ENCODE peak calls at places on chromosomes 5 and 9, in eight cellular contexts. P is breast epithelium, O is esophagus muscularis mucosa, L is heart left ventricle, H is HCT116, Y is lower leg skin, V is tibial nerve, R is GM12891. M is an unnamed sample.

GRCh38 chr9:13707635-13708410 is 428.3 kb upstream of the MPDZ start:
- DNase-seq in P (no peak), R (no peak), V (no peak), H (no peak), Y (no peak), O (no peak), L (no peak), M (no peak)

GRCh38 chr5:138463335-138464017 is 1.8 kb upstream of the EGR1 start:
- DNase-seq in H (no peak), R (no peak), O (no peak), L (no peak), P (peak), V (peak), Y (no peak), M (no peak)

GRCh38 chr9:135229701-135230385 is 142.4 kb downstream of the OLFM1 start:
- DNase-seq in O (no peak), H (no peak), P (no peak), Y (no peak), R (no peak), L (peak), V (no peak), M (no peak)

GRCh38 chr5:179806250-179807045 is at the start of gene MGAT4B:
- DNase-seq in V (peak), Y (no peak), R (peak), L (peak), H (no peak), O (no peak), P (peak), M (peak)

GRCh38 chr9:82606761-82607382 is 456.1 kb downstream of the RASEF start:
- DNase-seq in Y (no peak), V (peak), O (no peak), L (no peak), R (no peak), H (peak), P (no peak), M (no peak)

GRCh38 chr5:139226131-139226530 is 28.0 kb upstream of the SIL1 start:
- DNase-seq in P (no peak), V (no peak), L (no peak), Y (no peak), O (no peak), R (no peak), H (no peak), M (no peak)

GRCh38 chr9:18149457-18150011 is 324.4 kb upstream of the ADAMTSL1 start:
- DNase-seq in O (no peak), R (no peak), L (no peak), Y (no peak), V (no peak), H (no peak), P (no peak), M (no peak)

GRCh38 chr5:115543365-115543700 is 1.2 kb downstream of the FEM1C start:
- DNase-seq in V (no peak), H (no peak), L (no peak), P (no peak), O (no peak), R (no peak), Y (no peak), M (no peak)

GRCh38 chr9:100240512-100240911 is 112.2 kb downstream of the TEX10 start:
- DNase-seq in H (no peak), P (no peak), Y (no peak), V (no peak), R (no peak), L (no peak), O (no peak), M (no peak)

GRCh38 chr5:136364307-136364706 is 1.0 kb downstream of the TRPC7 start:
- DNase-seq in P (no peak), V (no peak), Y (no peak), H (no peak), R (no peak), L (no peak), O (no peak), M (no peak)

GRCh38 chr5:36202521-36202961 is 39.2 kb downstream of the NADK2 start:
- DNase-seq in V (no peak), L (no peak), O (no peak), R (no peak), H (no peak), P (no peak), Y (no peak), M (no peak)

GRCh38 chr5:1783214-1783551 is 16.5 kb downstream of the MRPL36 start:
- DNase-seq in O (no peak), V (no peak), H (no peak), R (peak), Y (no peak), L (peak), P (no peak), M (peak)

GRCh38 chr9:23638837-23639426 is 187.1 kb downstream of the ELAVL2 start:
- DNase-seq in Y (no peak), V (no peak), O (no peak), L (no peak), P (no peak), R (no peak), H (no peak), M (no peak)

GRCh38 chr5:147892696-147893296 is 13.5 kb downstream of the C5orf46 start:
- DNase-seq in P (peak), H (peak), O (no peak), V (no peak), L (no peak), R (no peak), Y (no peak), M (no peak)

GRCh38 chr5:133943475-133943817 is 25.0 kb downstream of the C5orf15 start:
- DNase-seq in Y (no peak), V (no peak), H (no peak), R (no peak), L (no peak), O (no peak), P (no peak), M (no peak)

GRCh38 chr5:157903117-157903450 is 44.1 kb upstream of the CLINT1 start:
- DNase-seq in V (no peak), O (no peak), R (no peak), H (no peak), L (no peak), P (no peak), Y (no peak), M (no peak)

GRCh38 chr9:18442629-18443491 is 31.1 kb upstream of the ADAMTSL1 start:
- DNase-seq in P (peak), O (no peak), V (peak), Y (peak), L (peak), R (peak), H (peak), M (peak)

GRCh38 chr5:159909126-159909525 is 7.2 kb upstream of the ADRA1B start:
- DNase-seq in O (no peak), R (no peak), Y (no peak), L (no peak), P (no peak), V (no peak), H (no peak), M (no peak)

GRCh38 chr5:113047234-113047633 is 70.6 kb downstream of the DCP2 start:
- DNase-seq in Y (peak), O (no peak), V (no peak), R (no peak), L (no peak), P (no peak), H (peak), M (no peak)

DNA sequence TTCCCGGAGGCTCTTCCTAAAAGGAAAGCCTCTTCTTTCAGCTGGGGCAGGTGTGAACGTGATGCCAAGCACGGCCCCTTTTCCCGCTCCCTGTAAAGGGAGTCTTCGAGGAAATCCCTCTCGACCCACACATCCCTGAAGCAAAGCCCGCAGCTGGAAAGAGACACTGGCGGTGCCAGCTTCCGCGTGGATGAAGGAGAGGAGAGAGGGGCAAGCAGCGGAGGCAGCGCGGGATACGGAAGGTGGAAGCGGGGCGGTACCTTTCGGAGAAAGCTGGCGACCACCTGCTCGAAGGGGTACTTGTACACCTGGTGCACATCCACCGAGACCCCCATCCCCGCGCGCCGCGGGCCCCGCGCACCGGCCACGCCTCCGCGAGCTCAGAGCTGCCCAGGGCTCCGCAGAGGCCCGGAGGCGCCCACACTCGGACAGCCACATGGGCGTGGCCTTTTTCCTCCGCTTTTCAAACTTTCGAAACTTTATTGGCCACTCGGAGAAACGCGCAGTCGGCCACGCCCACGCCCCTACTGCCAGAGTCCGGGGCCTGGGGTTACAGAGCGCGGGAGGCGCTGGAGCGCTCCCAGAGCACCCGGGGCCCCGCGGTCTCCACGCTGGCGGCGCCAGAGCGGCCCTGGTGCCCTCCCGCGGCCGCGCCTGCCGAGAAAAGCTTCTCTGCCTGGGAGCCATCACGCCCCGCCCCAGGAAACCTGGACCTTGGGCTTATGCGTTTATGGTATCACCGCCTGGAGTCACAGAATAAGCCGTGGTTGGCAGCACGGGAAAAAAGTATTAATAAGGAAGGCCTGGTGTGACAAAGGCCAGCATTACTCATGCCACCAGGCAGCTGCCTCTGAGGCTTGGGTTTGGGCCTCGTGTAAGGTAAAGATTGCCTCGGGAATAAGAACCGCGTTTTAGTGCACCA is at the start of gene PRELID2:
- DNase-seq in L (peak), H (peak), Y (peak), R (peak), P (peak), O (peak), V (peak), M (peak)
- TF ChIP-seq POLR2A in L (no peak), H (peak), Y (no peak), R (no peak), P (no peak), O (no peak), V (peak), M (no peak)

GRCh38 chr5:111092062-111092853 is at the start of gene WDR36:
- DNase-seq in Y (peak), L (peak), R (peak), H (peak), V (peak), O (peak), P (peak), M (peak)
- TF ChIP-seq POLR2A in Y (no peak), L (no peak), R (peak), H (peak), V (peak), O (no peak), P (no peak), M (peak)

DNA sequence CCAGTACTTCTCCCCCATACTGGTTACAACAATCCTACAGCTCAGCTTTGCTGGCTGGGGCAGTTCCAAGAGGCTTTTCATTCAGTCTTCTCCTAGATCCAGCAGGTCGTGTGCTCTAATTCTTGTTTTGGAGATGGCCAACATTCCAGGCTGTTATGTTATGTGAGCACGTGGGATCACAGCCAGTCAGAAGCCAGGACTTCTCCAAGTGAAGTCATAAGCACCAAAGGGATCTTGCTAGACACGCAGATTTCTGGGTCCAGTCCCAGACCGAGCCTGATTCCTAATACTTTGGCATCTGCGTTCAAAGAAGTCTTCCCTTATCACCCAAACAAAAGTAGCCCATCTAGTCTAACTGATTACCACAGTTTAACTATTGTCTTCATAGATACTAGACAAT is 1.4 kb upstream of the LARP1 start:
- DNase-seq in Y (peak), O (no peak), V (peak), R (no peak), L (no peak), H (no peak), P (peak), M (no peak)
- TF ChIP-seq POLR2A in Y (no peak), O (peak), V (peak), R (no peak), L (no peak), H (no peak), P (no peak), M (no peak)

DNA sequence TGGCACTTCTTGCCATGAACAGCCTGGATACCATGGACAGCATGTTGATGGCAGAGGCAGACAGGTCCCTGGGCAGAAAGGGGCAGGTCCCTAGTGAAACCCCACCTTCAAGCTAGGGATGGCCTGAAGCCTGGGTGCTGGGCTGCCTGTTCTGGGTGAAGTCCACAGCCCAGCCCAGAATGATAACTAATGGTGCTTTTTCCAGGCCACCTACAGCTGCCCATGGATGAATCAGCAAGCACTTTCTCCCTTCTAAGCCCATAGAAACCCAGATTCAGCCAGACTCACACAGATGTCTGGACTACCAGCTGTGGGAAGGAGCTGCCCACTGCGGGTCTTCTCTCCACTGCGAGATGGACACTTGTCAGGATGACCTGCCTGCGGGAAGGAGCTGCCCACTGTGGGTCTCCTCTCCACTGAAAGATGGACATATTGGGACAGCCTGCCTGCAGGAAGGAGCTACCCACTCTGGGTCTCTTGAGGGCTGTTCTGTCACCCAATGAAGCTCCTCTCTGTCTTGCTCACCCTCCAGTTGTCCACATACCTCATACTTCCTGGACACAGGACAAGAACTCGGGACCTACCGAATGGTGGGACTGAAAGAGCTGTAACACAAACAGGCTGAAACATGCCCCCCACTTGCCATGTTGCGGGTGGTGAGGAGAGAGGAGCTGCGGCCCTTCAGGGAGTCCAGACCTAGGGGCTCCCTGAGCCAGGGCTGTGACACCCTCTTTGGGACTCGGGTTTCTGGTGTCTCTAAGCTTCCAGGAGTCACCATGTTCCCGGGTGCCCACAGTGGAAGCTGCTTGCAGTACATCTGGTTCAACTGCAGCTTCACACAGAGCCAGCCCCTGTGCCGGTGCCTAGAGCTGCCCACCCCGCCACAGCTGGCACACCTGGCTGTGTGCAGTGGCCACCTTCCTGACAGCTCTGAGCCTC is 60.7 kb upstream of the SYNPO start:
- DNase-seq in V (no peak), O (no peak), Y (no peak), L (peak), P (no peak), H (no peak), R (no peak), M (no peak)
- TF ChIP-seq POLR2A in V (no peak), O (no peak), Y (no peak), L (no peak), P (no peak), H (no peak), R (no peak), M (no peak)

GRCh38 chr5:96935556-96936430 is at the start of gene LNPEP:
- DNase-seq in P (peak), R (peak), H (peak), V (peak), Y (peak), O (peak), L (peak), M (peak)
- TF ChIP-seq POLR2A in P (peak), R (no peak), H (peak), V (peak), Y (no peak), O (peak), L (no peak), M (peak)

GRCh38 chr9:14744768-14745167 is 22.2 kb upstream of the CER1 start:
- DNase-seq in P (no peak), R (no peak), O (no peak), Y (no peak), H (no peak), L (no peak), V (no peak), M (no peak)

GRCh38 chr9:14748373-14748772 is 25.8 kb upstream of the CER1 start:
- DNase-seq in R (no peak), O (no peak), L (no peak), H (no peak), V (no peak), Y (no peak), P (no peak), M (no peak)

GRCh38 chr9:14747116-14747515 is 24.6 kb upstream of the CER1 start:
- DNase-seq in P (no peak), H (no peak), L (no peak), V (no peak), Y (no peak), O (no peak), R (no peak), M (no peak)

GRCh38 chr9:14749738-14750137 is 27.2 kb upstream of the CER1 start:
- DNase-seq in V (no peak), L (no peak), O (no peak), P (no peak), H (no peak), Y (no peak), R (no peak), M (no peak)

DNA sequence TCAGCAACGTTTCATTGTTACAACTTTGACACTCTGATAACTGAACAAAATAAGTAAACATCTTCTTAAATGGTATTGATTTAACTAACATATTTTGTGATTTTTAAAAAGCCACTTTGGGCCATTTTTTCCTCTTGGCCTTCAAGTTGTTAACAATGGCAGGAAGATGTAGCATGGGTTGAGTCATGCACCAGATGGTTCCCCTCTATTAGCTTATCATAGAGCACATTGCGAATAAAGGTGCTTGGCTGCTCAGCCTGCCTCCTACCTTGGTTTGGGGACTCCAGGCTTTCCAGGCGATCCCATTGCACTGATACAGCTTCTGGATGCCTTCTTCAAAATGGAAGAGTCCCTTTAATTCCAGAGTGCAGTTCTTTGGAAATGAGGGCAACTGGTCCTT is 24.1 kb upstream of the CER1 start:
- DNase-seq in O (no peak), Y (no peak), H (no peak), L (no peak), P (no peak), R (no peak), V (no peak), M (no peak)
- TF ChIP-seq POLR2A in O (no peak), Y (no peak), H (no peak), L (no peak), P (no peak), R (no peak), V (no peak), M (no peak)

DNA sequence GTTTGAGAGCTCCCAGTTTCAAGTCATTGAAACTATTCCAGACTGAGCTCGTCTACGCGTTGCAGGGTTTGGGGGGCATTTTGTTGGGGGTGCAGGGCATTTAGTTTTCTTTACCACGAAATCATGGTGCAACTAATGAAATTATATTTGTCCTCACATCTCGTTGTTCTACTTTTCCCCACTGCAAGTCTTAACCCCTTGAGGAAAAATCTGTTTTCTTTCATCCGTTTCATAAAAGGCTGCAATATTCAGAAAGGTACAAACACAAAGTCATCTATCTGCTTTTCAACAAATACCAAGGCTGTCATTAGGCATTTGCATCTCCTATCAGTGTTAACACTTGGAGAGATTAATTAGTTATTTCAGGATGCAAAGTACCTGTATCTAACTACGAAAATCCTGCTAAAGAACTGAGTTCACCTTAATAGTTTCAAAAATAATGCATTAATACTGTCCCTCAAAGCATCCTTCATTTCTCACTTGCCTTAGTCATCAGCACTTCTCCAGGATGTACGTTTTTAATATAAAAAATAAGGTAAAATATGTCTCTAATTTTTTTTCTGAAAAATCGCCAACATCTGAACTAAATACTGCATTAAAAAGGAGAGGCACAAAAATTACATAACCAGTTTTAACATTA is 1.9 kb downstream of the ARRDC3 start:
- DNase-seq in O (no peak), R (no peak), L (no peak), H (no peak), P (no peak), Y (no peak), V (no peak), M (no peak)
- TF ChIP-seq POLR2A in O (no peak), R (peak), L (no peak), H (peak), P (peak), Y (no peak), V (peak), M (peak)

DNA sequence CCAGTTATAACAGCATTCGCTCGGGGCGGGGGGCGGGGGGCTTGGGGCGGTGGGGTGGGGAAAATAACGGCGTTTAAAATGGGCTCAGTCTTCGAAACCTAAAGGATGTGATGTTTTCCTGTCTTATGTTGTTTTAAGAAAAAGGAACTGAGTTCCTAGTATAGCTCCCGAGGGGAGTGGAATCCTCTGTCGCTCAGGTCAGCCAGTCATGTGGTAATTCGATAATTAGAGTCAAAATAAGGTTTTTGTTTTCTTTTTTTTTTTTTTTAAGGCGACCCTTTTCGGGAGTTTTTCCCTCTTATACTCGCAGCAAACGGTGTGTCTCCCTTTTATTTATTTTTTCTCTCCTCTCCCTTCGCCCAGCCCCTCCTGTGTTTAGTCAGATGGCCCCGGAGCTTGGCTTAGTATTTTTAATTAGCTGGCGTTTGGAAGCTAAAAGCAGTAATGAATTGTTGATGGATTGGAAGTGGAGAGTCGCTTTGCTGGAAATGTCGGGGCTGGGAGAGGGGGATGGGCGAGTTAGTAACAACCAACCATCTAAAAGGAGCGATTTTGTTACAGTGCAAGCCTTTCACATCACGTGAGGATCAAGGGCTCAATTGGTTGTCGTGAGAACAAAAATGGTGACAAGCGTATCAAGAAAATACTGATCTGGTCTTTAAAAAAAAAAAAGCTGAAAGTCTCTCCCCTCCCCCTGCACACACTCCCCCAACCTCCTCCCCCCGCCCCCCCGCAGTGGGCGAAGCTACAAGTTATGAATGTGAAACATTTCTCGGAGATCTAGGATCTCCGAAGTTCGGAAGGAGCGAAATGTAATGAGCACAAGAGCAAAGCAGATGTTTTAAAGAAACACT is 704 bp upstream of the ZNF608 start:
- DNase-seq in R (no peak), O (peak), V (peak), H (peak), P (peak), Y (peak), L (peak), M (no peak)
- TF ChIP-seq POLR2A in R (peak), O (peak), V (peak), H (peak), P (peak), Y (no peak), L (no peak), M (no peak)